ENCODE peak calls at places on chromosomes 1 and 21, in five cellular contexts. One of them, this sample, is unnamed.

GRCh38 chr1:222071313-222071886 is 329.5 kb upstream of the DUSP10 start:
- DNase-seq in ureter: no peak
- DNase-seq in B cell: no peak
- DNase-seq in AG20443: no peak
- DNase-seq in A549: no peak
- DNase-seq in this sample: no peak

GRCh38 chr21:16488042-16488441 is 758.3 kb downstream of the USP25 start:
- DNase-seq in ureter: no peak
- DNase-seq in B cell: no peak
- DNase-seq in AG20443: no peak
- DNase-seq in A549: no peak
- DNase-seq in this sample: no peak

GRCh38 chr21:35220301-35220700 is 171.2 kb upstream of the RUNX1 start:
- DNase-seq in ureter: no peak
- DNase-seq in B cell: no peak
- DNase-seq in AG20443: peak; percentile 13
- DNase-seq in A549: no peak
- DNase-seq in this sample: no peak

GRCh38 chr1:91894036-91894761 is 8.2 kb upstream of the TGFBR3 start:
- DNase-seq in ureter: no peak
- DNase-seq in B cell: no peak
- DNase-seq in AG20443: peak; percentile 59
- DNase-seq in A549: no peak
- DNase-seq in this sample: no peak

GRCh38 chr21:25024639-25025038 is 582.6 kb downstream of the MRPL39 start:
- DNase-seq in ureter: no peak
- DNase-seq in B cell: no peak
- DNase-seq in AG20443: no peak
- DNase-seq in A549: no peak
- DNase-seq in this sample: no peak

GRCh38 chr1:154743536-154744036 is 126.5 kb downstream of the KCNN3 start:
- DNase-seq in ureter: no peak
- DNase-seq in B cell: no peak
- DNase-seq in AG20443: no peak
- DNase-seq in A549: no peak
- DNase-seq in this sample: no peak

GRCh38 chr1:215228193-215228592 is 145.7 kb downstream of the KCNK2 start:
- DNase-seq in ureter: no peak
- DNase-seq in B cell: no peak
- DNase-seq in AG20443: no peak
- DNase-seq in A549: no peak
- DNase-seq in this sample: no peak

GRCh38 chr21:40272037-40272436 is 404.8 kb downstream of the PCP4 start:
- DNase-seq in ureter: no peak
- DNase-seq in B cell: no peak
- DNase-seq in AG20443: no peak
- DNase-seq in A549: no peak
- DNase-seq in this sample: no peak

GRCh38 chr1:186643600-186643999 is 36.6 kb downstream of the PTGS2 start:
- DNase-seq in ureter: no peak
- DNase-seq in B cell: no peak
- DNase-seq in AG20443: peak; percentile 37
- DNase-seq in A549: peak; percentile 22
- DNase-seq in this sample: no peak

GRCh38 chr1:183135336-183135735 is 50.7 kb upstream of the LAMC2 start:
- DNase-seq in ureter: no peak
- DNase-seq in B cell: no peak
- DNase-seq in AG20443: no peak
- DNase-seq in A549: no peak
- DNase-seq in this sample: no peak

GRCh38 chr1:32874860-32875793 is 4.4 kb upstream of the FNDC5 start:
- DNase-seq in ureter: no peak
- DNase-seq in B cell: no peak
- DNase-seq in AG20443: no peak
- DNase-seq in A549: no peak
- DNase-seq in this sample: no peak

GRCh38 chr1:10674222-10674621 is 122.2 kb downstream of the CASZ1 start:
- DNase-seq in ureter: no peak
- DNase-seq in B cell: no peak
- DNase-seq in AG20443: no peak
- DNase-seq in A549: no peak
- DNase-seq in this sample: no peak

GRCh38 chr1:96233422-96233821 is 488.2 kb upstream of the PTBP2 start:
- DNase-seq in ureter: no peak
- DNase-seq in B cell: no peak
- DNase-seq in AG20443: peak; percentile 11
- DNase-seq in A549: no peak
- DNase-seq in this sample: no peak

GRCh38 chr1:150981177-150981804 is 801 bp upstream of the ANXA9 start:
- DNase-seq in ureter: no peak
- DNase-seq in B cell: peak; percentile 13
- DNase-seq in AG20443: peak; percentile 42
- DNase-seq in A549: no peak
- DNase-seq in this sample: peak; percentile 77

GRCh38 chr1:107141491-107142369 is 891 bp downstream of the NTNG1 start:
- DNase-seq in ureter: no peak
- DNase-seq in B cell: no peak
- DNase-seq in AG20443: peak; percentile 42
- DNase-seq in A549: no peak
- DNase-seq in this sample: peak; percentile 63

GRCh38 chr1:117210831-117211261 is at the start of gene VTCN1:
- DNase-seq in ureter: peak; percentile 74
- DNase-seq in B cell: no peak
- DNase-seq in AG20443: no peak
- DNase-seq in A549: peak; percentile 10
- DNase-seq in this sample: peak; percentile 55

GRCh38 chr1:185857447-185857846 is 123.3 kb downstream of the HMCN1 start:
- DNase-seq in ureter: no peak
- DNase-seq in B cell: no peak
- DNase-seq in AG20443: no peak
- DNase-seq in A549: no peak
- DNase-seq in this sample: no peak

GRCh38 chr1:36884029-36884701 is 150.2 kb downstream of the GRIK3 start:
- DNase-seq in ureter: peak; percentile 29
- DNase-seq in B cell: no peak
- DNase-seq in AG20443: no peak
- DNase-seq in A549: no peak
- DNase-seq in this sample: no peak

GRCh38 chr1:205026181-205026580 is 16.8 kb upstream of the CNTN2 start:
- DNase-seq in ureter: no peak
- DNase-seq in B cell: no peak
- DNase-seq in AG20443: no peak
- DNase-seq in A549: no peak
- DNase-seq in this sample: no peak

GRCh38 chr1:183093821-183094287 is 70.6 kb downstream of the LAMC1 start:
- DNase-seq in ureter: no peak
- DNase-seq in B cell: no peak
- DNase-seq in AG20443: peak; percentile 69
- DNase-seq in A549: peak; percentile 38
- DNase-seq in this sample: no peak

GRCh38 chr1:27257155-27257554 is 22.7 kb downstream of the WDTC1 start:
- DNase-seq in ureter: no peak
- DNase-seq in B cell: no peak
- DNase-seq in AG20443: no peak
- DNase-seq in A549: no peak
- DNase-seq in this sample: no peak

GRCh38 chr1:229093546-229094336 is 177.2 kb upstream of the RAB4A start:
- DNase-seq in ureter: peak; percentile 81
- DNase-seq in B cell: no peak
- DNase-seq in AG20443: no peak
- DNase-seq in A549: no peak
- DNase-seq in this sample: peak; percentile 95

GRCh38 chr1:117842408-117843170 is 86.8 kb downstream of the GDAP2 start:
- DNase-seq in ureter: no peak
- DNase-seq in B cell: no peak
- DNase-seq in AG20443: no peak
- DNase-seq in A549: no peak
- DNase-seq in this sample: no peak

GRCh38 chr21:43911015-43911934 is 46.3 kb downstream of the AGPAT3 start:
- DNase-seq in ureter: no peak
- DNase-seq in B cell: no peak
- DNase-seq in AG20443: no peak
- DNase-seq in A549: no peak
- DNase-seq in this sample: no peak

GRCh38 chr1:98102369-98103030 is 181.7 kb upstream of the DPYD start:
- DNase-seq in ureter: no peak
- DNase-seq in B cell: no peak
- DNase-seq in AG20443: peak; percentile 16
- DNase-seq in A549: no peak
- DNase-seq in this sample: no peak

GRCh38 chr1:248838357-248839167 is 538 bp downstream of the ZNF672 start:
- DNase-seq in ureter: peak; percentile 91
- DNase-seq in B cell: peak; percentile 92
- DNase-seq in AG20443: peak; percentile 90
- DNase-seq in A549: peak; percentile 71
- DNase-seq in this sample: peak; percentile 95

This sample was measured in HT-29.